ENCODE peak calls at places on chromosomes 12 and 14, in seven cellular contexts. One of them, this sample, is unnamed.

GRCh38 chr14:51039285-51039684 is 55.6 kb downstream of the TRIM9 start:
- DNase-seq in H9: no peak
- DNase-seq in IMR-90: no peak
- DNase-seq in H1: no peak
- DNase-seq in neuronal stem cell: no peak
- DNase-seq in mesendoderm: no peak
- DNase-seq in mesenchymal stem cell: no peak
- DNase-seq in this sample: no peak

GRCh38 chr14:75985618-75986438 is at the start of gene IFT43:
- DNase-seq in IMR-90: peak
- DNase-seq in H9: peak
- DNase-seq in neuronal stem cell: peak
- DNase-seq in H1: no peak
- DNase-seq in mesendoderm: peak
- DNase-seq in mesenchymal stem cell: peak
- DNase-seq in this sample: peak

GRCh38 chr14:63781686-63782085 is 53.8 kb upstream of the SGPP1 start:
- DNase-seq in neuronal stem cell: no peak
- DNase-seq in IMR-90: no peak
- DNase-seq in mesendoderm: no peak
- DNase-seq in mesenchymal stem cell: no peak
- DNase-seq in H1: no peak
- DNase-seq in H9: no peak
- DNase-seq in this sample: no peak

GRCh38 chr14:73058923-73059311 is 583 bp downstream of the RBM25 start:
- DNase-seq in IMR-90: peak
- DNase-seq in mesenchymal stem cell: peak
- DNase-seq in mesendoderm: peak
- DNase-seq in neuronal stem cell: no peak
- DNase-seq in H1: no peak
- DNase-seq in H9: peak
- DNase-seq in this sample: peak

GRCh38 chr14:64516969-64517368 is 12.4 kb downstream of the ZBTB1 start:
- DNase-seq in mesendoderm: no peak
- DNase-seq in H9: no peak
- DNase-seq in H1: no peak
- DNase-seq in neuronal stem cell: no peak
- DNase-seq in mesenchymal stem cell: no peak
- DNase-seq in IMR-90: no peak
- DNase-seq in this sample: no peak

GRCh38 chr12:108175310-108175709 is 46.2 kb downstream of the WSCD2 start:
- DNase-seq in H1: no peak
- DNase-seq in neuronal stem cell: no peak
- DNase-seq in mesenchymal stem cell: no peak
- DNase-seq in mesendoderm: no peak
- DNase-seq in H9: no peak
- DNase-seq in IMR-90: no peak
- DNase-seq in this sample: no peak

GRCh38 chr12:83153156-83153555 is 466.4 kb downstream of the TMTC2 start:
- DNase-seq in H9: no peak
- DNase-seq in IMR-90: no peak
- DNase-seq in mesendoderm: no peak
- DNase-seq in mesenchymal stem cell: no peak
- DNase-seq in H1: no peak
- DNase-seq in neuronal stem cell: no peak
- DNase-seq in this sample: no peak

GRCh38 chr12:62581288-62582064 is 114.8 kb downstream of the MON2 start:
- DNase-seq in IMR-90: peak
- DNase-seq in H1: no peak
- DNase-seq in H9: no peak
- DNase-seq in mesendoderm: peak
- DNase-seq in neuronal stem cell: peak
- DNase-seq in mesenchymal stem cell: peak
- DNase-seq in this sample: no peak

GRCh38 chr14:92362781-92363235 is 39.8 kb downstream of the SLC24A4 start:
- DNase-seq in mesenchymal stem cell: no peak
- DNase-seq in H9: peak
- DNase-seq in IMR-90: peak
- DNase-seq in H1: no peak
- DNase-seq in mesendoderm: no peak
- DNase-seq in neuronal stem cell: no peak
- DNase-seq in this sample: no peak

GRCh38 chr14:103104389-103104653 is 9.8 kb downstream of the EXOC3L4 start:
- DNase-seq in IMR-90: no peak
- DNase-seq in mesendoderm: no peak
- DNase-seq in mesenchymal stem cell: no peak
- DNase-seq in neuronal stem cell: no peak
- DNase-seq in H1: no peak
- DNase-seq in H9: no peak
- DNase-seq in this sample: no peak

GRCh38 chr14:82778008-82778407 is 1244.4 kb upstream of the SEL1L start:
- DNase-seq in IMR-90: no peak
- DNase-seq in mesenchymal stem cell: no peak
- DNase-seq in H1: no peak
- DNase-seq in neuronal stem cell: no peak
- DNase-seq in mesendoderm: no peak
- DNase-seq in H9: no peak
- DNase-seq in this sample: no peak
- H4K8ac ChIP-seq in IMR-90: no peak
- H4K8ac ChIP-seq in mesenchymal stem cell: no peak
- H4K8ac ChIP-seq in H1: no peak
- H4K8ac ChIP-seq in neuronal stem cell: no peak
- H4K8ac ChIP-seq in mesendoderm: no peak
- H4K8ac ChIP-seq in H9: no peak
- H4K8ac ChIP-seq in this sample: no peak

GRCh38 chr14:96734076-96734622 is 63.0 kb upstream of the VRK1 start:
- DNase-seq in neuronal stem cell: no peak
- DNase-seq in IMR-90: no peak
- DNase-seq in mesendoderm: no peak
- DNase-seq in mesenchymal stem cell: no peak
- DNase-seq in H1: no peak
- DNase-seq in H9: no peak
- DNase-seq in this sample: peak
- H4K8ac ChIP-seq in neuronal stem cell: no peak
- H4K8ac ChIP-seq in IMR-90: no peak
- H4K8ac ChIP-seq in mesendoderm: no peak
- H4K8ac ChIP-seq in mesenchymal stem cell: no peak
- H4K8ac ChIP-seq in H1: no peak
- H4K8ac ChIP-seq in H9: no peak
- H4K8ac ChIP-seq in this sample: no peak

GRCh38 chr12:17276196-17276595 is 670.2 kb upstream of the LMO3 start:
- DNase-seq in mesendoderm: no peak
- DNase-seq in H1: no peak
- DNase-seq in mesenchymal stem cell: no peak
- DNase-seq in neuronal stem cell: no peak
- DNase-seq in H9: no peak
- DNase-seq in IMR-90: no peak
- DNase-seq in this sample: no peak
- H4K8ac ChIP-seq in mesendoderm: no peak
- H4K8ac ChIP-seq in H1: no peak
- H4K8ac ChIP-seq in mesenchymal stem cell: no peak
- H4K8ac ChIP-seq in neuronal stem cell: no peak
- H4K8ac ChIP-seq in H9: no peak
- H4K8ac ChIP-seq in IMR-90: no peak
- H4K8ac ChIP-seq in this sample: no peak

GRCh38 chr14:32824195-32824594 is 114.5 kb upstream of the NPAS3 start:
- DNase-seq in mesendoderm: no peak
- DNase-seq in mesenchymal stem cell: no peak
- DNase-seq in H9: no peak
- DNase-seq in IMR-90: no peak
- DNase-seq in neuronal stem cell: no peak
- DNase-seq in H1: no peak
- DNase-seq in this sample: no peak

GRCh38 chr14:32821989-32822653 is 116.6 kb upstream of the NPAS3 start:
- DNase-seq in mesendoderm: no peak
- DNase-seq in mesenchymal stem cell: peak
- DNase-seq in H9: no peak
- DNase-seq in H1: no peak
- DNase-seq in neuronal stem cell: no peak
- DNase-seq in IMR-90: peak
- DNase-seq in this sample: no peak

GRCh38 chr14:32820686-32821085 is 118.0 kb upstream of the NPAS3 start:
- DNase-seq in mesenchymal stem cell: no peak
- DNase-seq in IMR-90: no peak
- DNase-seq in H9: no peak
- DNase-seq in mesendoderm: no peak
- DNase-seq in neuronal stem cell: no peak
- DNase-seq in H1: no peak
- DNase-seq in this sample: no peak

GRCh38 chr14:32826404-32827082 is 112.1 kb upstream of the NPAS3 start:
- DNase-seq in mesendoderm: peak
- DNase-seq in H1: no peak
- DNase-seq in mesenchymal stem cell: no peak
- DNase-seq in IMR-90: no peak
- DNase-seq in neuronal stem cell: no peak
- DNase-seq in H9: peak
- DNase-seq in this sample: no peak

DNA sequence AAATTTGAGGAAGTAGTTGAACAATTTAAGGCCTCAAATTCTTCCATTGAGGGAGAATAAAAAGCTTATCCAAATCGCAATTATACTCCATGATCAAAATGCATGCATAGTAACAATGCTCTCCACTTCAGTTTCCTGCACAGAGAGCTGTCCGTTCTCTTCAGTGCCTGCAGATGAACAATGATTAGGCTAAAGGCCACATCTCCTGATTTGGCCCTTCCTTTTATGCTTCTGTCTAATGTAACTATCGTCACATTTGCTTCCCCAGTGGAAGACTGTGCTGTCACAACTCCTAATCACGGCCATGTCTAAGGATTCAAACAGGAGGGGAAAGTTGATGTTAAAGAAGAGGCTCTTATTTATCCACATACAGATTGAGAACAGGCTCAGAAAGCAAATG is 113.6 kb upstream of the NPAS3 start:
- DNase-seq in H9: no peak
- DNase-seq in neuronal stem cell: no peak
- DNase-seq in mesendoderm: no peak
- DNase-seq in mesenchymal stem cell: no peak
- DNase-seq in IMR-90: no peak
- DNase-seq in H1: no peak
- DNase-seq in this sample: no peak
- H4K8ac ChIP-seq in H9: no peak
- H4K8ac ChIP-seq in neuronal stem cell: no peak
- H4K8ac ChIP-seq in mesendoderm: no peak
- H4K8ac ChIP-seq in mesenchymal stem cell: no peak
- H4K8ac ChIP-seq in IMR-90: no peak
- H4K8ac ChIP-seq in H1: no peak
- H4K8ac ChIP-seq in this sample: no peak

GRCh38 chr12:29416748-29417147 is 35.8 kb upstream of the ERGIC2 start:
- DNase-seq in mesendoderm: no peak
- DNase-seq in H1: no peak
- DNase-seq in mesenchymal stem cell: no peak
- DNase-seq in IMR-90: peak
- DNase-seq in neuronal stem cell: no peak
- DNase-seq in H9: no peak
- DNase-seq in this sample: no peak
- H4K8ac ChIP-seq in mesendoderm: no peak
- H4K8ac ChIP-seq in H1: no peak
- H4K8ac ChIP-seq in mesenchymal stem cell: no peak
- H4K8ac ChIP-seq in IMR-90: no peak
- H4K8ac ChIP-seq in neuronal stem cell: no peak
- H4K8ac ChIP-seq in H9: no peak
- H4K8ac ChIP-seq in this sample: no peak

GRCh38 chr12:101929365-101930041 is 52.1 kb downstream of the DRAM1 start:
- DNase-seq in H9: no peak
- DNase-seq in IMR-90: no peak
- DNase-seq in neuronal stem cell: no peak
- DNase-seq in mesendoderm: no peak
- DNase-seq in H1: no peak
- DNase-seq in mesenchymal stem cell: no peak
- DNase-seq in this sample: no peak

GRCh38 chr12:101925935-101926334 is 48.6 kb downstream of the DRAM1 start:
- DNase-seq in H1: no peak
- DNase-seq in mesendoderm: no peak
- DNase-seq in mesenchymal stem cell: no peak
- DNase-seq in H9: no peak
- DNase-seq in neuronal stem cell: no peak
- DNase-seq in IMR-90: no peak
- DNase-seq in this sample: no peak

GRCh38 chr12:101927999-101928398 is 50.6 kb downstream of the DRAM1 start:
- DNase-seq in neuronal stem cell: no peak
- DNase-seq in mesendoderm: no peak
- DNase-seq in H9: no peak
- DNase-seq in H1: no peak
- DNase-seq in mesenchymal stem cell: no peak
- DNase-seq in IMR-90: no peak
- DNase-seq in this sample: no peak

GRCh38 chr12:101927042-101927441 is 49.7 kb downstream of the DRAM1 start:
- DNase-seq in neuronal stem cell: no peak
- DNase-seq in H9: no peak
- DNase-seq in mesendoderm: no peak
- DNase-seq in H1: no peak
- DNase-seq in IMR-90: peak
- DNase-seq in mesenchymal stem cell: peak
- DNase-seq in this sample: peak

DNA sequence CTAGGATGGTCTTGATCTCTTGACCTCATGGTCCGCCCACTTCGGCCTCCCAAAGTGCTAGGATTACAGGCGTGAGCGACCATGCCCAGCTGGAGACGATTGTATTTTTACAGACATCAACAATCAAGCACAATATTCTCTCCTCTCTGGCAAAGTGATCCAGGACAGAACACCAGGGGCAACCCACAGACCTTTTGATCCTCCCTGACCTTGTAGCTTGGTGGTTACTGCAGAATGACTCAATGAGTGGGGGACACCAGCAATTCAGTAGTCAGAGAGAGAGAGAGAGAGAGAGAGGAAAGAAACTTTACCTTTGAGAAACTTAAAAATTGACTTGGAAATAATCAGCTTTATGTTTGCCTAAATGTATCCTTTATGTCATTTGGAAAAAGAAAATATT is 51.2 kb downstream of the DRAM1 start:
- DNase-seq in IMR-90: no peak
- DNase-seq in H9: no peak
- DNase-seq in mesendoderm: no peak
- DNase-seq in neuronal stem cell: no peak
- DNase-seq in H1: no peak
- DNase-seq in mesenchymal stem cell: no peak
- DNase-seq in this sample: no peak
- H4K8ac ChIP-seq in IMR-90: no peak
- H4K8ac ChIP-seq in H9: no peak
- H4K8ac ChIP-seq in mesendoderm: no peak
- H4K8ac ChIP-seq in neuronal stem cell: no peak
- H4K8ac ChIP-seq in H1: no peak
- H4K8ac ChIP-seq in mesenchymal stem cell: no peak
- H4K8ac ChIP-seq in this sample: no peak

This sample was measured in trophoblast cell.